ENCODE peak calls at places on chromosomes 4 and X, in nine cellular contexts. D, S, F, I, J, P, T, O and E are unnamed samples.

GRCh38 chr4:17323619-17324400 is 188.1 kb downstream of the QDPR start:
- DNase-seq in P (no peak), J (no peak), O (no peak), S (no peak), T (peak; percentile 10), I (no peak), F (no peak), D (peak; percentile 59), E (peak; percentile 3)

GRCh38 chrX:19991350-19991718 is 473 bp upstream of the BCLAF3 start:
- DNase-seq in I (no peak), D (no peak), S (peak; percentile 23), O (no peak), F (no peak), J (no peak), P (no peak), T (no peak), E (no peak)

GRCh38 chr4:168634276-168634802 is 137.5 kb downstream of the PALLD start:
- DNase-seq in P (no peak), O (no peak), J (no peak), I (no peak), F (no peak), D (peak; percentile 89), T (peak; percentile 88), S (no peak), E (peak; percentile 50)

GRCh38 chrX:87578978-87579377 is 61.4 kb downstream of the KLHL4 start:
- DNase-seq in P (no peak), I (no peak), J (no peak), F (no peak), S (no peak), D (peak; percentile 23), O (no peak), T (no peak), E (no peak)

GRCh38 chr4:81165853-81166430 is 49.1 kb downstream of the PRKG2 start:
- DNase-seq in O (no peak), J (no peak), F (no peak), P (no peak), I (no peak), D (peak; percentile 47), T (no peak), S (no peak), E (no peak)

GRCh38 chr4:10741221-10741620 is 56.7 kb upstream of the CLNK start:
- DNase-seq in O (no peak), P (no peak), I (no peak), D (no peak), T (no peak), S (no peak), J (no peak), F (no peak), E (no peak)

GRCh38 chr4:21307709-21308108 is 607.5 kb downstream of the PACRGL start:
- DNase-seq in T (no peak), D (no peak), P (no peak), J (no peak), I (no peak), S (no peak), F (no peak), O (no peak), E (no peak)

GRCh38 chr4:37908488-37909343 is 17.8 kb downstream of the TBC1D1 start:
- DNase-seq in J (peak; percentile 51), S (no peak), T (peak; percentile 34), I (no peak), O (no peak), P (no peak), F (no peak), D (peak; percentile 57), E (peak; percentile 50)